ENCODE peak calls at places on chromosomes 11 and 22, in four cellular contexts. N, R, C and F are unnamed samples.

GRCh38 chr11:117419915-117420485 is 92.3 kb downstream of the CEP164 start:
- DNase-seq in N (no peak), R (no peak), C (no peak), F (no peak)

GRCh38 chr11:95994340-95994728 is 70.4 kb upstream of the MTMR2 start:
- DNase-seq in N (no peak), R (no peak), C (no peak), F (no peak)

GRCh38 chr11:2100361-2101170 is 38.6 kb downstream of the IGF2 start:
- DNase-seq in N (no peak), R (no peak), C (peak; percentile 37), F (no peak)

GRCh38 chr11:2444301-2445106 is at the start of the genes KCNQ1 and TRPM5:
- DNase-seq in N (peak; percentile 82), R (no peak), C (peak; percentile 90), F (no peak)

GRCh38 chr11:121437018-121437685 is 15.0 kb upstream of the SORL1 start:
- DNase-seq in N (no peak), R (no peak), C (no peak), F (no peak)

GRCh38 chr11:118922745-118923627 is 2.7 kb downstream of the BCL9L start:
- DNase-seq in N (no peak), R (no peak), C (no peak), F (no peak)

GRCh38 chr11:9565822-9566560 is 7.5 kb upstream of the WEE1 start:
- DNase-seq in N (peak; percentile 19), R (peak; percentile 84), C (peak; percentile 88), F (peak; percentile 99)

GRCh38 chr11:46112961-46113617 is 8.2 kb downstream of the PHF21A start:
- DNase-seq in N (no peak), R (no peak), C (peak; percentile 80), F (peak; percentile 59)

GRCh38 chr11:86938203-86938899 is 16.8 kb downstream of the FZD4 start:
- DNase-seq in N (no peak), R (no peak), C (peak; percentile 35), F (no peak)

GRCh38 chr11:29255401-29255800 is 761.4 kb downstream of the KCNA4 start:
- DNase-seq in N (no peak), R (no peak), C (no peak), F (no peak)

GRCh38 chr11:19714093-19714386 is 1.4 kb downstream of the NAV2 start:
- DNase-seq in N (peak; percentile 34), R (no peak), C (no peak), F (no peak)

GRCh38 chr22:28395520-28395919 is 284.1 kb downstream of the TTC28 start:
- DNase-seq in N (no peak), R (no peak), C (no peak), F (no peak)

GRCh38 chr11:45319077-45319476 is 32.9 kb upstream of the SYT13 start:
- DNase-seq in N (no peak), R (no peak), C (no peak), F (no peak)

GRCh38 chr11:20137637-20138036 is 22.6 kb downstream of the DBX1 start:
- DNase-seq in N (no peak), R (no peak), C (no peak), F (no peak)

GRCh38 chr11:80103149-80103859 is 662.5 kb upstream of the TENM4 start:
- DNase-seq in N (no peak), R (no peak), C (no peak), F (peak; percentile 15)

GRCh38 chr11:18332302-18332701 is 9.9 kb downstream of the GTF2H1 start:
- DNase-seq in N (no peak), R (no peak), C (no peak), F (no peak)

GRCh38 chr11:86816251-86816726 is 15.9 kb downstream of the PRSS23 start:
- DNase-seq in N (no peak), R (no peak), C (no peak), F (no peak)

GRCh38 chr11:108589136-108589535 is 4.4 kb downstream of the EXPH5 start:
- DNase-seq in N (no peak), R (no peak), C (no peak), F (no peak)

GRCh38 chr22:26606611-26607010 is 11.2 kb downstream of the CRYBB1 start:
- DNase-seq in N (no peak), R (no peak), C (no peak), F (no peak)

DNA sequence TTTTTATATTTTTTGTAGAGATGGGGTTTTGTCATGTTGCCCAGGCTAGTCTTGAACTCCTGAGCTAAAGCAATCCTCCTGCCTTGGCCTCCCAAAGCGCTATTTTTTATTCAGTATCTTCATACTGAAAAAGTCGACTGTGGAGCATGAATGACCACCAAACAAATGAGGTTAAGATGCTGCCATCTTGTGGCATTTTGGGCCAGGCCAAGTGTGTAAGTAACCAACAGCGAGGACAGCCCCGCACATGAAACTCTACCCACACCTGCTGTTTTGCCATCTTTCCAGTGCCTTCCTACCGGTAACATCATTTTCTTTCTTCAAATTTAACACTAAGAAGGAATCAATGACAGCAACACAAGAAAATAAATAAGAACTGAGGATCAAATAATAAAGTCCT is 32.2 kb upstream of the AQP11 start:
- DNase-seq in N (peak; percentile 53), R (no peak), C (no peak), F (peak; percentile 33)
- TF ChIP-seq TCF7 in N (no peak), R (no peak), C (no peak), F (no peak)

GRCh38 chr22:46129390-46130041 is 20.8 kb upstream of the PPARA start:
- DNase-seq in N (no peak), R (no peak), C (no peak), F (no peak)
- TF ChIP-seq TCF7 in N (no peak), R (no peak), C (no peak), F (no peak)

GRCh38 chr11:70519117-70519516 is 120.8 kb downstream of the CTTN start:
- DNase-seq in N (no peak), R (peak; percentile 11), C (no peak), F (no peak)
- TF ChIP-seq TCF7 in N (no peak), R (no peak), C (no peak), F (no peak)

GRCh38 chr11:36455658-36456111 is 54.4 kb downstream of the TRAF6 start:
- DNase-seq in N (no peak), R (no peak), C (no peak), F (no peak)

GRCh38 chr11:36456136-36456535 is 53.9 kb downstream of the TRAF6 start:
- DNase-seq in N (no peak), R (no peak), C (no peak), F (no peak)

GRCh38 chr11:36453678-36454077 is 56.4 kb downstream of the TRAF6 start:
- DNase-seq in N (no peak), R (no peak), C (peak; percentile 15), F (no peak)

GRCh38 chr11:36454551-36454950 is 55.5 kb downstream of the TRAF6 start:
- DNase-seq in N (no peak), R (no peak), C (no peak), F (no peak)

GRCh38 chr11:36454991-36455611 is 55.0 kb downstream of the TRAF6 start:
- DNase-seq in N (peak; percentile 21), R (no peak), C (no peak), F (no peak)
- TF ChIP-seq TCF7 in N (no peak), R (no peak), C (no peak), F (no peak)

GRCh38 chr22:23760056-23760455 is 2.7 kb upstream of the C22orf15 start:
- DNase-seq in N (no peak), R (no peak), C (no peak), F (no peak)

GRCh38 chr22:23764931-23765881 is 2.4 kb downstream of the C22orf15 start:
- DNase-seq in N (no peak), R (no peak), C (no peak), F (no peak)

GRCh38 chr22:23762866-23763578 is at the start of gene C22orf15:
- DNase-seq in N (peak; percentile 65), R (no peak), C (peak; percentile 30), F (no peak)

GRCh38 chr22:23767303-23767672 is 484 bp downstream of the CHCHD10 start:
- DNase-seq in N (no peak), R (no peak), C (no peak), F (no peak)

GRCh38 chr22:23763579-23764331 is 965 bp downstream of the C22orf15 start:
- DNase-seq in N (peak; percentile 70), R (no peak), C (peak; percentile 23), F (no peak)
- TF ChIP-seq TCF7 in N (no peak), R (no peak), C (no peak), F (no peak)

DNA sequence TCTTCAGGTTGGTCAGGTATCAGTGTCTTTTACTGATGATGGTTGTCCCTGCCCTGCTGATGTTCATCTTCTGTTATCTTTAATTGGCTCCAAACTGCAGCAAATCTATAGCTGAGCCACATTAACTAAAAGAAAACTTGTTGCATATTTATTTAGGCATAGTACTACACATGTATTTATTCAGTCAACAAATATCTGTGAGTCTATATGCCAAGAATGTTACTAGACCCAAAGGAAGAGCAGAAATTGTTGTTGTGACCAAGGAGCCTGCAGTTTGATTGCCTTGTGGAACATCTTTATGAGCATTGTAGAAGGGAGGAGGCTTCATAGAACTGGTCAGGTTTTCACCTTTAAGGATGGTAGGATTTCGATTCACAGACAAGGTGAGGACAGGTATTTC is 10.1 kb downstream of the BMAL1 start:
- DNase-seq in N (no peak), R (no peak), C (no peak), F (no peak)
- TF ChIP-seq TCF7 in N (no peak), R (no peak), C (no peak), F (no peak)

GRCh38 chr22:24536089-24536488 is 18.8 kb downstream of the GUCD1 start:
- DNase-seq in N (no peak), R (no peak), C (no peak), F (no peak)
- TF ChIP-seq TCF7 in N (no peak), R (no peak), C (no peak), F (no peak)

DNA sequence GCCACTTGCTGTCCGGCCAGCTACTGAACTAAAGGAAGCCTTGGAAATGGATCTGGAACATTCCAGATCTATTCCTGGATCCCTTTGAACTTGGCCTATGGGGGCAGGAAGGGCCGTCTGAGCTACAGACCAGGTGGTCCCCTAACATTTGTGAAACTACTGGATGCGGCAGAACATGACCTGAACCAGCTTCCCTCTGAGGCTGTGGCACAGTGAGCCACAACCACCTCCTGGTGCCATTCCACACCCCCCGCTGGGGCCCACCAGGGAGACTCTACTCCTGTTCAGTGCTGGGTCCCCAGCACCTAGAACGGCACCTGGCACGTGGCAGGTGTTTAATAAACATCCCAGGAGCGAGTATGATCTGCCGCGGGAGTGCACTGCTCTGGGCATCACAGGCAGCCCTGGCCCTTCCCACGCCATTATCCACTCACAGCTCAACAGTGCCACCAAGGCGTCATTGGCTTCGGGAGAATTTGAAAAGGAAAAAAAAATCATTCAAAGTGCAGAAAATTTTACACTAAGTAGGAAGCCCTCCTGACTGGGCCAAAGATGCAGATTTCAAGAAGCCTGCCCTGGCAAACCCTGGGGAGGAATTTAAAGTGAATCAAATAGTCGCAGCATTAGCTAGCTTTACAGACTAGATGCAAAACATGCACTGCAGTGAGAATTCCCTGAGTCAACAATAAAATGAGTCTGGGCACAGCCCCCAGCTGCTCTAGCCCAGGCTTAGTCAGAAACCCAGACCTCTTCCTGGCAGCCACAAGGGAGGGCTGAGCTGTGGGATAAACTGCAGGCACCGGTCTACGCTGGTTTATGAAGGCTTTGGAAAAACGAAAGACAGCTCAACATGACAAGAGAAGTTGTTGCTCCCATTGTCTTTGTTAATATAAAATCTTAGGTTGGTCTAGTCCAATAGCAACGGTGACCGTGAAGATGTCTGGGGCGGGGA is 14.3 kb upstream of the EFCAB6 start:
- DNase-seq in N (no peak), R (no peak), C (no peak), F (no peak)
- TF ChIP-seq TCF7 in N (no peak), R (no peak), C (no peak), F (no peak)